ENCODE peak calls at places on chromosomes 12 and 14, in six cellular contexts. X is lower leg skin; U is body of pancreas; S is NCI-H1092 treated with DMSO at 0.1 percent for 48 hours; K is glutamatergic neuron; L is CD4-positive, CD25-positive, alpha-beta regulatory T cell. V is an unnamed sample.

GRCh38 chr14:70602254-70602653 is 1.8 kb upstream of the MED6 start:
- DNase-seq in X (no peak), U (no peak), S (no peak), K (no peak), L (no peak), V (no peak)

GRCh38 chr14:80996049-80996901 is 40.9 kb downstream of the TSHR start:
- DNase-seq in X (no peak), U (peak), S (peak), K (no peak), L (peak), V (peak)

GRCh38 chr12:43896496-43896895 is 60.6 kb downstream of the TMEM117 start:
- DNase-seq in X (no peak), U (no peak), S (no peak), K (no peak), L (no peak), V (no peak)

GRCh38 chr14:95725685-95726336 is 11.9 kb upstream of the TCL1A start:
- DNase-seq in X (no peak), U (no peak), S (no peak), K (no peak), L (no peak), V (no peak)

GRCh38 chr12:103397536-103397935 is 98.2 kb downstream of the C12orf42 start:
- DNase-seq in X (no peak), U (no peak), S (no peak), K (no peak), L (no peak), V (no peak)

GRCh38 chr14:104184506-104184905 is 46.1 kb downstream of the KIF26A start:
- DNase-seq in X (no peak), U (no peak), S (no peak), K (no peak), L (no peak), V (no peak)

GRCh38 chr12:130491421-130492357 is 154.0 kb downstream of the PIWIL1 start:
- DNase-seq in X (no peak), U (no peak), S (no peak), K (no peak), L (no peak), V (no peak)

GRCh38 chr12:9864913-9865675 is 4.1 kb downstream of the CLEC2B start:
- DNase-seq in X (no peak), U (no peak), S (no peak), K (no peak), L (peak), V (no peak)

GRCh38 chr12:72141381-72141780 is 130.8 kb upstream of the TRHDE start:
- DNase-seq in X (no peak), U (no peak), S (no peak), K (no peak), L (peak), V (no peak)

GRCh38 chr12:19239616-19240234 is 110.2 kb downstream of the PLEKHA5 start:
- DNase-seq in X (no peak), U (no peak), S (no peak), K (no peak), L (no peak), V (no peak)

GRCh38 chr12:39510001-39510400 is 67.1 kb upstream of the KIF21A start:
- DNase-seq in X (no peak), U (no peak), S (no peak), K (no peak), L (no peak), V (no peak)

V was measured in activated CD4-positive, alpha-beta T cell treated with anti-CD3 and anti-CD28 coated beads, Interleukin-2, amount 10 ng/mL, durations not matched to agents 7 days and 5 days.